ENCODE peak calls at places on chromosomes 6 and 20, in seven cellular contexts. S is A549, Y is IMR-90, F is H1, Z is GM12878, C is K562, T is HepG2. H is an unnamed sample.

GRCh38 chr6:158445426-158446085 is 114.3 kb upstream of the TMEM181 start:
- DNase-seq in S (no peak), Z (no peak), C (no peak), Y (no peak), F (no peak), T (no peak), H (no peak)

GRCh38 chr6:53746442-53747103 is 48.2 kb upstream of the LRRC1 start:
- DNase-seq in F (no peak), Y (no peak), Z (no peak), S (no peak), T (peak; percentile 50), C (no peak), H (no peak)

GRCh38 chr6:140572129-140572528 is 1197.7 kb upstream of the CITED2 start:
- DNase-seq in F (no peak), T (no peak), C (no peak), Z (no peak), S (no peak), Y (peak; percentile 96), H (no peak)

GRCh38 chr6:107536183-107536582 is 46.3 kb downstream of the SOBP start:
- DNase-seq in F (no peak), C (no peak), Y (no peak), S (no peak), Z (peak; percentile 7), T (no peak), H (no peak)

GRCh38 chr6:4351857-4352669 is 216.7 kb upstream of the ECI2 start:
- DNase-seq in Z (no peak), S (peak; percentile 79), F (no peak), Y (peak; percentile 95), C (no peak), T (no peak), H (peak; percentile 36)

GRCh38 chr20:38075161-38075998 is 41.8 kb downstream of the RPRD1B start:
- DNase-seq in Z (no peak), F (no peak), C (no peak), Y (peak; percentile 57), S (no peak), T (peak; percentile 71), H (no peak)

GRCh38 chr6:103177800-103178199 is 1681.9 kb downstream of the HACE1 start:
- DNase-seq in C (no peak), F (no peak), T (no peak), Y (no peak), S (no peak), Z (no peak), H (no peak)

GRCh38 chr20:50642288-50642803 is 49.0 kb downstream of the RIPOR3 start:
- DNase-seq in Y (no peak), F (no peak), T (no peak), C (no peak), S (peak; percentile 80), Z (no peak), H (no peak)

GRCh38 chr20:12729326-12729725 is 279.4 kb upstream of the SPTLC3 start:
- DNase-seq in T (no peak), F (no peak), S (no peak), Y (no peak), C (no peak), Z (no peak), H (no peak)

GRCh38 chr6:41531591-41532582 is 14.3 kb upstream of the FOXP4 start:
- DNase-seq in Y (peak; percentile 67), Z (peak; percentile 92), T (no peak), C (peak; percentile 36), S (no peak), F (no peak), H (no peak)

GRCh38 chr20:25278636-25279361 is 30.9 kb downstream of the PYGB start:
- DNase-seq in S (no peak), T (no peak), F (no peak), Y (no peak), C (no peak), Z (no peak), H (no peak)

GRCh38 chr6:81612136-81612535 is 140.3 kb downstream of the TENT5A start:
- DNase-seq in C (no peak), T (no peak), Z (no peak), F (no peak), Y (no peak), S (no peak), H (no peak)

GRCh38 chr6:101608724-101609123 is 215.2 kb downstream of the GRIK2 start:
- DNase-seq in T (peak; percentile 76), S (no peak), F (no peak), Z (no peak), C (no peak), Y (no peak), H (no peak)

GRCh38 chr20:1266167-1266973 is at the start of gene SNPH:
- DNase-seq in Y (peak; percentile 76), F (peak; percentile 47), Z (no peak), T (no peak), S (peak; percentile 82), C (peak; percentile 82), H (peak; percentile 53)

GRCh38 chr6:36838896-36839818 is at the start of gene CPNE5:
- DNase-seq in S (no peak), T (no peak), F (no peak), Z (no peak), C (peak; percentile 69), Y (no peak), H (no peak)

GRCh38 chr6:14165091-14165490 is 47.5 kb downstream of the CD83 start:
- DNase-seq in S (no peak), T (no peak), Y (peak; percentile 71), C (no peak), Z (no peak), F (no peak), H (no peak)

GRCh38 chr20:8215516-8215915 is 83.5 kb downstream of the PLCB1 start:
- DNase-seq in S (no peak), Z (no peak), Y (peak; percentile 83), F (no peak), T (no peak), C (no peak), H (no peak)

GRCh38 chr6:84687487-84687886 is 76.9 kb downstream of the TBX18 start:
- DNase-seq in C (no peak), F (no peak), T (no peak), Y (no peak), Z (no peak), S (no peak), H (no peak)

GRCh38 chr6:122049341-122049740 is 350.1 kb upstream of the HSF2 start:
- DNase-seq in T (no peak), S (no peak), Z (no peak), C (no peak), Y (peak; percentile 38), F (no peak), H (no peak)
- TF ChIP-seq CEBPB in T (no peak), S (no peak), Z (no peak), C (no peak), Y (no peak), F (no peak), H (no peak)

GRCh38 chr6:17867880-17868279 is 119.6 kb downstream of the KIF13A start:
- DNase-seq in Y (peak; percentile 81), C (no peak), F (no peak), S (no peak), T (peak; percentile 27), Z (no peak), H (no peak)
- TF ChIP-seq CEBPB in Y (no peak), C (no peak), F (no peak), S (no peak), T (no peak), Z (no peak), H (no peak)

GRCh38 chr20:11366660-11367059 is 551.0 kb upstream of the BTBD3 start:
- DNase-seq in Z (no peak), T (no peak), S (no peak), C (no peak), F (no peak), Y (peak; percentile 96), H (no peak)
- TF ChIP-seq CEBPB in Z (no peak), T (no peak), S (no peak), C (no peak), F (no peak), Y (no peak), H (no peak)

GRCh38 chr20:54088430-54088829 is 18.0 kb upstream of the BCAS1 start:
- DNase-seq in Z (no peak), T (no peak), C (no peak), S (no peak), Y (no peak), F (no peak), H (no peak)
- TF ChIP-seq CEBPB in Z (no peak), T (no peak), C (no peak), S (no peak), Y (no peak), F (no peak), H (no peak)

DNA sequence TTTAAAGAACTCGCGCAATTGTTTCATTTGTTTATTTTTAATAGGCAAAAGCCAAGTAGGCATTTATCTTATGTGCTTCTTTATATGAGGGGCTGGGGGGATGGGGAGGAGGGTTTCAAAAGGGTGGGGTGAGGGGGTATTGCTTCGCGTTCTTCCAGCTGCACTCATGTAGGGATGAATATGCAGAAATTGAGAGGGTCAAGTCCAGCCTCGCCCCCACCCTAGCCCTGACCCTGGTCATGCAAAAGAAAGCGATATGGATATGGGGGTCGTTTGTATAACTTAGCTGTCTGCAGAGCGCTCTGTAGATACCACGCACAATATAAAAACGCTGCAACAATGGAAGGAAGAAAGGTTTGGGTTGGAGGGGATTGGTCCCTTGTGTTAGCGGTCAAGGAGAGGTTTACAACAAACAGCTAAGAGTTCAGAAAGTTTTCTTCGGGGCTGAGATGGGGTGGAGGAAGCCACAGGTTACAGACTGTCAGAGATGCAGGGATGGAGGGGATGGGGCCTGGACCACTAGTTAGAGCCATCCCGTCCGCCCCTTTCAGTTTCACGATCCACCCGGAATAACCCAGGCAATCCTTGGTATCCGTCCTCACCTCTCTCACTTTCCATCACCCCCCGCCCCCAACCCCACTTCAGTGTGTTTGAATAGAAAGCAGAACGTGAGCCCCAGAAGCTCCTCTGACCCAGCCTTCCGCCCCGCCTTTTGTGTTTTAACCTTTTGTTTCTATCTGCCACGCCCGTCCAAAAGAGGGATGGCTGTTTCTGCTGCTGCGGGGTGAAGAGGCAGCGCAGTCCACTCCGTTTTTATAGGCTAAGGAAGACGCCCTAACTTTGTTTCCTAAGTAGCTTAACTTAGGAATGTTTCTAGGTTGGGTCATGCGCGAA is 73.5 kb downstream of the SOX4 start:
- DNase-seq in F (no peak), Y (no peak), Z (no peak), S (no peak), T (no peak), C (no peak), H (no peak)
- TF ChIP-seq CEBPB in F (no peak), Y (no peak), Z (no peak), S (no peak), T (no peak), C (no peak), H (no peak)

GRCh38 chr20:6231551-6231950 is 108.7 kb upstream of the FERMT1 start:
- DNase-seq in F (no peak), T (no peak), Z (no peak), Y (peak; percentile 2), S (no peak), C (no peak), H (no peak)

GRCh38 chr20:6235510-6235909 is 112.7 kb upstream of the FERMT1 start:
- DNase-seq in C (no peak), T (no peak), Z (no peak), S (no peak), F (no peak), Y (no peak), H (no peak)

GRCh38 chr20:6228302-6228843 is 105.5 kb upstream of the FERMT1 start:
- DNase-seq in Y (no peak), Z (no peak), C (no peak), T (no peak), S (no peak), F (no peak), H (no peak)

GRCh38 chr20:6232436-6232835 is 109.6 kb upstream of the FERMT1 start:
- DNase-seq in C (no peak), Z (no peak), Y (no peak), T (no peak), F (no peak), S (no peak), H (no peak)
- TF ChIP-seq CEBPB in C (no peak), Z (no peak), Y (no peak), T (no peak), F (no peak), S (no peak), H (no peak)